ENCODE peak calls at places on chromosomes 3 and 15, in five cellular contexts. One of them, this sample, is unnamed.

GRCh38 chr15:59595434-59595915 is 16.1 kb upstream of the GCNT3 start:
- DNase-seq in mesothelial cell of epicardium: no peak
- DNase-seq in iPS-NIHi11: no peak
- DNase-seq in anterior cingulate cortex: no peak
- DNase-seq in erythroblast: no peak
- DNase-seq in this sample: no peak

GRCh38 chr3:170679190-170679589 is 93.3 kb upstream of the SLC7A14 start:
- DNase-seq in mesothelial cell of epicardium: no peak
- DNase-seq in iPS-NIHi11: no peak
- DNase-seq in anterior cingulate cortex: no peak
- DNase-seq in erythroblast: no peak
- DNase-seq in this sample: no peak

GRCh38 chr3:107450254-107450653 is 72.5 kb upstream of the BBX start:
- DNase-seq in mesothelial cell of epicardium: no peak
- DNase-seq in iPS-NIHi11: no peak
- DNase-seq in anterior cingulate cortex: no peak
- DNase-seq in erythroblast: no peak
- DNase-seq in this sample: no peak

GRCh38 chr15:49875392-49875791 is 243.6 kb downstream of the ATP8B4 start:
- DNase-seq in mesothelial cell of epicardium: no peak
- DNase-seq in iPS-NIHi11: no peak
- DNase-seq in anterior cingulate cortex: no peak
- DNase-seq in erythroblast: no peak
- DNase-seq in this sample: no peak

GRCh38 chr15:101324513-101325177 is 29.6 kb upstream of the SNRPA1 start:
- DNase-seq in mesothelial cell of epicardium: no peak
- DNase-seq in iPS-NIHi11: no peak
- DNase-seq in anterior cingulate cortex: no peak
- DNase-seq in erythroblast: no peak
- DNase-seq in this sample: no peak

GRCh38 chr15:26759991-26760390 is 12.9 kb downstream of the GABRB3 start:
- DNase-seq in mesothelial cell of epicardium: no peak
- DNase-seq in iPS-NIHi11: no peak
- DNase-seq in anterior cingulate cortex: no peak
- DNase-seq in erythroblast: no peak
- DNase-seq in this sample: no peak

GRCh38 chr3:197942956-197943556 is 6.9 kb upstream of the RPL35A start:
- DNase-seq in mesothelial cell of epicardium: no peak
- DNase-seq in iPS-NIHi11: peak; percentile 46
- DNase-seq in anterior cingulate cortex: no peak
- DNase-seq in erythroblast: peak; percentile 65
- DNase-seq in this sample: no peak

GRCh38 chr3:45795882-45796765 is at the start of gene SLC6A20:
- DNase-seq in mesothelial cell of epicardium: no peak
- DNase-seq in iPS-NIHi11: peak; percentile 67
- DNase-seq in anterior cingulate cortex: no peak
- DNase-seq in erythroblast: peak; percentile 33
- DNase-seq in this sample: peak; percentile 19

GRCh38 chr3:37221407-37221806 is 47.0 kb upstream of the LRRFIP2 start:
- DNase-seq in mesothelial cell of epicardium: no peak
- DNase-seq in iPS-NIHi11: no peak
- DNase-seq in anterior cingulate cortex: no peak
- DNase-seq in erythroblast: no peak
- DNase-seq in this sample: no peak

GRCh38 chr15:60912984-60913697 is 316.0 kb downstream of the RORA start:
- DNase-seq in mesothelial cell of epicardium: no peak
- DNase-seq in iPS-NIHi11: no peak
- DNase-seq in anterior cingulate cortex: peak; percentile 16
- DNase-seq in erythroblast: no peak
- DNase-seq in this sample: no peak

GRCh38 chr15:38226867-38227266 is 25.8 kb upstream of the SPRED1 start:
- DNase-seq in mesothelial cell of epicardium: no peak
- DNase-seq in iPS-NIHi11: no peak
- DNase-seq in anterior cingulate cortex: peak; percentile 73
- DNase-seq in erythroblast: peak; percentile 41
- DNase-seq in this sample: no peak

GRCh38 chr15:30042556-30042955 is 40.2 kb upstream of the GOLGA8J start:
- DNase-seq in mesothelial cell of epicardium: no peak
- DNase-seq in iPS-NIHi11: no peak
- DNase-seq in anterior cingulate cortex: no peak
- DNase-seq in erythroblast: no peak
- DNase-seq in this sample: no peak

GRCh38 chr15:45347989-45348388 is 30.4 kb downstream of the GATM start:
- DNase-seq in mesothelial cell of epicardium: no peak
- DNase-seq in iPS-NIHi11: no peak
- DNase-seq in anterior cingulate cortex: no peak
- DNase-seq in erythroblast: no peak
- DNase-seq in this sample: no peak

GRCh38 chr15:100043069-100043641 is 298.6 kb downstream of the ADAMTS17 start:
- DNase-seq in mesothelial cell of epicardium: no peak
- DNase-seq in iPS-NIHi11: no peak
- DNase-seq in anterior cingulate cortex: no peak
- DNase-seq in erythroblast: no peak
- DNase-seq in this sample: no peak

GRCh38 chr3:139491966-139492365 is 15.7 kb upstream of the RBP2 start:
- DNase-seq in mesothelial cell of epicardium: no peak
- DNase-seq in iPS-NIHi11: no peak
- DNase-seq in anterior cingulate cortex: no peak
- DNase-seq in erythroblast: no peak
- DNase-seq in this sample: no peak

GRCh38 chr3:156788846-156789245 is 37.3 kb upstream of the LEKR1 start:
- DNase-seq in mesothelial cell of epicardium: no peak
- DNase-seq in iPS-NIHi11: no peak
- DNase-seq in anterior cingulate cortex: no peak
- DNase-seq in erythroblast: peak; percentile 25
- DNase-seq in this sample: no peak

GRCh38 chr15:49906976-49907375 is 212.1 kb downstream of the ATP8B4 start:
- DNase-seq in mesothelial cell of epicardium: no peak
- DNase-seq in iPS-NIHi11: no peak
- DNase-seq in anterior cingulate cortex: no peak
- DNase-seq in erythroblast: no peak
- DNase-seq in this sample: no peak

GRCh38 chr3:121962443-121962842 is 59.6 kb downstream of the ILDR1 start:
- DNase-seq in mesothelial cell of epicardium: no peak
- DNase-seq in iPS-NIHi11: no peak
- DNase-seq in anterior cingulate cortex: no peak
- DNase-seq in erythroblast: no peak
- DNase-seq in this sample: no peak

GRCh38 chr3:79994397-79994796 is 226.6 kb upstream of the ROBO1 start:
- DNase-seq in mesothelial cell of epicardium: no peak
- DNase-seq in iPS-NIHi11: no peak
- DNase-seq in anterior cingulate cortex: no peak
- DNase-seq in erythroblast: no peak
- DNase-seq in this sample: no peak

GRCh38 chr3:45170071-45170470 is 23.9 kb upstream of the CDCP1 start:
- DNase-seq in mesothelial cell of epicardium: no peak
- DNase-seq in iPS-NIHi11: no peak
- DNase-seq in anterior cingulate cortex: no peak
- DNase-seq in erythroblast: no peak
- DNase-seq in this sample: no peak

GRCh38 chr3:197709135-197709534 is 27.6 kb downstream of the RUBCN start:
- DNase-seq in mesothelial cell of epicardium: no peak
- DNase-seq in iPS-NIHi11: no peak
- DNase-seq in anterior cingulate cortex: no peak
- DNase-seq in erythroblast: no peak
- DNase-seq in this sample: no peak

GRCh38 chr3:128478576-128479506 is 12.2 kb upstream of the DNAJB8 start:
- DNase-seq in mesothelial cell of epicardium: no peak
- DNase-seq in iPS-NIHi11: no peak
- DNase-seq in anterior cingulate cortex: no peak
- DNase-seq in erythroblast: no peak
- DNase-seq in this sample: no peak

GRCh38 chr15:97224191-97224641 is 736.3 kb upstream of the ARRDC4 start:
- DNase-seq in mesothelial cell of epicardium: no peak
- DNase-seq in iPS-NIHi11: no peak
- DNase-seq in anterior cingulate cortex: no peak
- DNase-seq in erythroblast: no peak
- DNase-seq in this sample: no peak

GRCh38 chr3:51966016-51966415 is 1.2 kb downstream of the PCBP4 start:
- DNase-seq in mesothelial cell of epicardium: no peak
- DNase-seq in iPS-NIHi11: no peak
- DNase-seq in anterior cingulate cortex: peak; percentile 76
- DNase-seq in erythroblast: no peak
- DNase-seq in this sample: no peak

GRCh38 chr3:53949541-53949940 is 57.9 kb upstream of the SELENOK start:
- DNase-seq in mesothelial cell of epicardium: no peak
- DNase-seq in iPS-NIHi11: no peak
- DNase-seq in anterior cingulate cortex: no peak
- DNase-seq in erythroblast: no peak
- DNase-seq in this sample: no peak

GRCh38 chr3:196639517-196640500 is at the start of gene NRROS:
- DNase-seq in mesothelial cell of epicardium: no peak
- DNase-seq in iPS-NIHi11: peak; percentile 85
- DNase-seq in anterior cingulate cortex: no peak
- DNase-seq in erythroblast: peak; percentile 89
- DNase-seq in this sample: no peak

GRCh38 chr3:13426591-13426990 is 6.5 kb upstream of the NUP210 start:
- DNase-seq in mesothelial cell of epicardium: no peak
- DNase-seq in iPS-NIHi11: no peak
- DNase-seq in anterior cingulate cortex: no peak
- DNase-seq in erythroblast: no peak
- DNase-seq in this sample: no peak

This sample was measured in progenitor cell of endocrine pancreas.